ENCODE peak calls at places on chromosomes 3 and 15, in ten cellular contexts. One of them, this sample, is unnamed.

GRCh38 chr3:186108106-186108940 is 566 bp downstream of the ETV5 start:
- ATAC-seq in Right ventricle myocardium inferior: no peak
- ATAC-seq in body of pancreas: no peak
- ATAC-seq in T-helper 17 cell: no peak
- ATAC-seq in aorta: peak
- ATAC-seq in left cardiac atrium: peak
- ATAC-seq in left lung: peak
- ATAC-seq in SK-N-SH treated with all-trans-retinoic acid at 6 μM for 48 hours: peak
- ATAC-seq in right lobe of liver: peak
- ATAC-seq in gastroesophageal sphincter: no peak
- ATAC-seq in this sample: no peak

GRCh38 chr3:194930439-194931204 is 244.9 kb downstream of the FAM43A start:
- ATAC-seq in SK-N-SH treated with all-trans-retinoic acid at 6 μM for 48 hours: peak
- ATAC-seq in Right ventricle myocardium inferior: peak
- ATAC-seq in left cardiac atrium: peak
- ATAC-seq in body of pancreas: peak
- ATAC-seq in left lung: peak
- ATAC-seq in T-helper 17 cell: no peak
- ATAC-seq in right lobe of liver: peak
- ATAC-seq in aorta: peak
- ATAC-seq in gastroesophageal sphincter: peak
- ATAC-seq in this sample: no peak

GRCh38 chr3:33008282-33008681 is 56.8 kb downstream of the CCR4 start:
- ATAC-seq in gastroesophageal sphincter: no peak
- ATAC-seq in left lung: no peak
- ATAC-seq in right lobe of liver: no peak
- ATAC-seq in left cardiac atrium: no peak
- ATAC-seq in body of pancreas: no peak
- ATAC-seq in T-helper 17 cell: peak
- ATAC-seq in Right ventricle myocardium inferior: no peak
- ATAC-seq in SK-N-SH treated with all-trans-retinoic acid at 6 μM for 48 hours: no peak
- ATAC-seq in aorta: no peak
- ATAC-seq in this sample: no peak

GRCh38 chr3:78258798-78259197 is 1218.9 kb downstream of the ROBO2 start:
- ATAC-seq in SK-N-SH treated with all-trans-retinoic acid at 6 μM for 48 hours: peak
- ATAC-seq in T-helper 17 cell: no peak
- ATAC-seq in left cardiac atrium: no peak
- ATAC-seq in left lung: peak
- ATAC-seq in gastroesophageal sphincter: no peak
- ATAC-seq in body of pancreas: no peak
- ATAC-seq in Right ventricle myocardium inferior: no peak
- ATAC-seq in right lobe of liver: no peak
- ATAC-seq in aorta: no peak
- ATAC-seq in this sample: no peak

GRCh38 chr3:23712095-23712494 is 93.7 kb upstream of the UBE2E1 start:
- ATAC-seq in gastroesophageal sphincter: no peak
- ATAC-seq in SK-N-SH treated with all-trans-retinoic acid at 6 μM for 48 hours: peak
- ATAC-seq in left lung: no peak
- ATAC-seq in body of pancreas: no peak
- ATAC-seq in aorta: peak
- ATAC-seq in right lobe of liver: no peak
- ATAC-seq in Right ventricle myocardium inferior: peak
- ATAC-seq in left cardiac atrium: no peak
- ATAC-seq in T-helper 17 cell: no peak
- ATAC-seq in this sample: peak

GRCh38 chr3:182710557-182711157 is 82.6 kb upstream of the ATP11B start:
- ATAC-seq in right lobe of liver: peak
- ATAC-seq in left lung: peak
- ATAC-seq in left cardiac atrium: no peak
- ATAC-seq in body of pancreas: peak
- ATAC-seq in SK-N-SH treated with all-trans-retinoic acid at 6 μM for 48 hours: peak
- ATAC-seq in aorta: no peak
- ATAC-seq in Right ventricle myocardium inferior: no peak
- ATAC-seq in gastroesophageal sphincter: no peak
- ATAC-seq in T-helper 17 cell: peak
- ATAC-seq in this sample: no peak

GRCh38 chr3:42275217-42275616 is 9.2 kb upstream of the CCK start:
- ATAC-seq in left lung: no peak
- ATAC-seq in body of pancreas: no peak
- ATAC-seq in Right ventricle myocardium inferior: no peak
- ATAC-seq in right lobe of liver: no peak
- ATAC-seq in left cardiac atrium: no peak
- ATAC-seq in gastroesophageal sphincter: no peak
- ATAC-seq in aorta: no peak
- ATAC-seq in SK-N-SH treated with all-trans-retinoic acid at 6 μM for 48 hours: no peak
- ATAC-seq in T-helper 17 cell: no peak
- ATAC-seq in this sample: no peak

GRCh38 chr15:76172782-76173181 is 113.0 kb downstream of the TMEM266 start:
- ATAC-seq in aorta: no peak
- ATAC-seq in SK-N-SH treated with all-trans-retinoic acid at 6 μM for 48 hours: no peak
- ATAC-seq in left cardiac atrium: no peak
- ATAC-seq in T-helper 17 cell: no peak
- ATAC-seq in Right ventricle myocardium inferior: peak
- ATAC-seq in left lung: no peak
- ATAC-seq in right lobe of liver: no peak
- ATAC-seq in body of pancreas: no peak
- ATAC-seq in gastroesophageal sphincter: no peak
- ATAC-seq in this sample: no peak

GRCh38 chr3:142656595-142656994 is 60.4 kb downstream of the PLS1 start:
- ATAC-seq in left lung: no peak
- ATAC-seq in Right ventricle myocardium inferior: no peak
- ATAC-seq in aorta: no peak
- ATAC-seq in left cardiac atrium: no peak
- ATAC-seq in gastroesophageal sphincter: no peak
- ATAC-seq in body of pancreas: no peak
- ATAC-seq in right lobe of liver: peak
- ATAC-seq in SK-N-SH treated with all-trans-retinoic acid at 6 μM for 48 hours: no peak
- ATAC-seq in T-helper 17 cell: no peak
- ATAC-seq in this sample: no peak

GRCh38 chr3:16522820-16523219 is 9.3 kb upstream of the RFTN1 start:
- ATAC-seq in left lung: no peak
- ATAC-seq in Right ventricle myocardium inferior: no peak
- ATAC-seq in right lobe of liver: no peak
- ATAC-seq in T-helper 17 cell: peak
- ATAC-seq in SK-N-SH treated with all-trans-retinoic acid at 6 μM for 48 hours: no peak
- ATAC-seq in gastroesophageal sphincter: no peak
- ATAC-seq in left cardiac atrium: no peak
- ATAC-seq in body of pancreas: no peak
- ATAC-seq in aorta: no peak
- ATAC-seq in this sample: peak

GRCh38 chr15:80779658-80780415 is 667 bp downstream of the CEMIP start:
- ATAC-seq in SK-N-SH treated with all-trans-retinoic acid at 6 μM for 48 hours: peak
- ATAC-seq in T-helper 17 cell: no peak
- ATAC-seq in left cardiac atrium: peak
- ATAC-seq in Right ventricle myocardium inferior: peak
- ATAC-seq in gastroesophageal sphincter: no peak
- ATAC-seq in aorta: peak
- ATAC-seq in left lung: peak
- ATAC-seq in body of pancreas: no peak
- ATAC-seq in right lobe of liver: peak
- ATAC-seq in this sample: no peak

GRCh38 chr3:127589600-127590281 is 792 bp downstream of the TPRA1 start:
- ATAC-seq in left lung: peak
- ATAC-seq in SK-N-SH treated with all-trans-retinoic acid at 6 μM for 48 hours: peak
- ATAC-seq in T-helper 17 cell: no peak
- ATAC-seq in gastroesophageal sphincter: peak
- ATAC-seq in Right ventricle myocardium inferior: peak
- ATAC-seq in body of pancreas: no peak
- ATAC-seq in aorta: peak
- ATAC-seq in right lobe of liver: no peak
- ATAC-seq in left cardiac atrium: peak
- ATAC-seq in this sample: peak

GRCh38 chr3:16496008-16496407 is 17.5 kb downstream of the RFTN1 start:
- ATAC-seq in body of pancreas: no peak
- ATAC-seq in gastroesophageal sphincter: no peak
- ATAC-seq in Right ventricle myocardium inferior: no peak
- ATAC-seq in left cardiac atrium: no peak
- ATAC-seq in left lung: no peak
- ATAC-seq in T-helper 17 cell: peak
- ATAC-seq in aorta: no peak
- ATAC-seq in right lobe of liver: no peak
- ATAC-seq in SK-N-SH treated with all-trans-retinoic acid at 6 μM for 48 hours: no peak
- ATAC-seq in this sample: peak

GRCh38 chr3:58482917-58483636 is 8.8 kb upstream of the KCTD6 start:
- ATAC-seq in T-helper 17 cell: no peak
- ATAC-seq in Right ventricle myocardium inferior: no peak
- ATAC-seq in gastroesophageal sphincter: no peak
- ATAC-seq in body of pancreas: no peak
- ATAC-seq in right lobe of liver: no peak
- ATAC-seq in SK-N-SH treated with all-trans-retinoic acid at 6 μM for 48 hours: no peak
- ATAC-seq in aorta: no peak
- ATAC-seq in left lung: no peak
- ATAC-seq in left cardiac atrium: no peak
- ATAC-seq in this sample: peak

GRCh38 chr15:97747342-97747741 is 213.2 kb upstream of the ARRDC4 start:
- ATAC-seq in left cardiac atrium: no peak
- ATAC-seq in aorta: no peak
- ATAC-seq in left lung: no peak
- ATAC-seq in SK-N-SH treated with all-trans-retinoic acid at 6 μM for 48 hours: peak
- ATAC-seq in T-helper 17 cell: no peak
- ATAC-seq in body of pancreas: no peak
- ATAC-seq in gastroesophageal sphincter: no peak
- ATAC-seq in Right ventricle myocardium inferior: no peak
- ATAC-seq in right lobe of liver: no peak
- ATAC-seq in this sample: no peak

This sample was measured in stimulated activated memory B cell treated with anti-CD40 and anti-IgM and Interleukin-4, amounts not matched to agents 10 μg/mL and 1 μg/mL and 100 μg/mL, for 72 hours.